ENCODE peak calls at places on chromosomes 4 and X, in six cellular contexts. O is GM12878, H is GM12891, I is H1, U is HepG2, D is K562. G is an unnamed sample.

GRCh38 chrX:140439455-140439854 is 65.4 kb downstream of the SOX3 start:
- DNase-seq in O (no peak), H (no peak), I (peak), U (peak), D (no peak), G (no peak)

GRCh38 chr4:38320349-38320707 is 343.7 kb upstream of the KLF3 start:
- DNase-seq in O (no peak), H (no peak), I (no peak), U (no peak), D (no peak), G (no peak)

GRCh38 chr4:142485452-142485851 is 360.6 kb downstream of the INPP4B start:
- DNase-seq in O (no peak), H (no peak), I (no peak), U (no peak), D (no peak), G (no peak)

GRCh38 chrX:116009871-116010710 is 160.5 kb upstream of the AGTR2 start:
- DNase-seq in O (peak), H (no peak), I (no peak), U (peak), D (no peak), G (no peak)

GRCh38 chr4:186946682-186947294 is 223.1 kb upstream of the FAT1 start:
- DNase-seq in O (no peak), H (no peak), I (peak), U (peak), D (peak), G (no peak)

GRCh38 chr4:66160606-66161005 is 490.3 kb upstream of the EPHA5 start:
- DNase-seq in O (no peak), H (no peak), I (no peak), U (no peak), D (no peak), G (no peak)

GRCh38 chrX:10676239-10676971 is 56.0 kb upstream of the MID1 start:
- DNase-seq in O (no peak), H (no peak), I (no peak), U (no peak), D (no peak), G (no peak)

GRCh38 chr4:106301393-106302084 is 14.5 kb downstream of the TBCK start:
- DNase-seq in O (no peak), H (no peak), I (no peak), U (no peak), D (no peak), G (no peak)

GRCh38 chrX:30620980-30621716 is 32.1 kb upstream of the GK start:
- DNase-seq in O (no peak), H (no peak), I (no peak), U (no peak), D (peak), G (no peak)

GRCh38 chr4:106065018-106065417 is 169.7 kb downstream of the NPNT start:
- DNase-seq in O (no peak), H (no peak), I (no peak), U (no peak), D (no peak), G (no peak)

GRCh38 chrX:30812326-30812725 is 76.7 kb downstream of the TAB3 start:
- DNase-seq in O (no peak), H (no peak), I (no peak), U (peak), D (no peak), G (no peak)

GRCh38 chr4:154707877-154708276 is 35.9 kb upstream of the LRAT start:
- DNase-seq in O (no peak), H (no peak), I (no peak), U (no peak), D (no peak), G (no peak)

GRCh38 chr4:124262211-124263179 is 450.0 kb downstream of the ANKRD50 start:
- DNase-seq in O (peak), H (peak), I (peak), U (peak), D (peak), G (no peak)

GRCh38 chrX:18886344-18887161 is 97.4 kb downstream of the PHKA2 start:
- DNase-seq in O (peak), H (peak), I (no peak), U (peak), D (peak), G (peak)
- TF ChIP-seq POLR2A in O (peak), H (peak), I (no peak), U (no peak), D (no peak), G (peak)

GRCh38 chrX:13028871-13029336 is 15.5 kb downstream of the FAM9C start:
- DNase-seq in O (no peak), H (no peak), I (no peak), U (peak), D (no peak), G (no peak)

GRCh38 chrX:13029341-13029740 is 15.1 kb downstream of the FAM9C start:
- DNase-seq in O (no peak), H (no peak), I (no peak), U (no peak), D (peak), G (no peak)

GRCh38 chrX:13036896-13037295 is 7.5 kb downstream of the FAM9C start:
- DNase-seq in O (no peak), H (no peak), I (no peak), U (no peak), D (peak), G (no peak)

GRCh38 chrX:13029831-13030771 is 14.3 kb downstream of the FAM9C start:
- DNase-seq in O (no peak), H (no peak), I (no peak), U (peak), D (no peak), G (no peak)

GRCh38 chrX:13033193-13033592 is 11.2 kb downstream of the FAM9C start:
- DNase-seq in O (no peak), H (no peak), I (no peak), U (no peak), D (no peak), G (no peak)
- TF ChIP-seq TAF1 in O (no peak), H (no peak), I (no peak), U (no peak), D (no peak), G (no peak)

GRCh38 chr4:7041851-7042696 is 1.1 kb upstream of the TADA2B start:
- DNase-seq in O (no peak), H (peak), I (no peak), U (no peak), D (peak), G (peak)
- TF ChIP-seq POLR2A in O (no peak), H (no peak), I (no peak), U (no peak), D (no peak), G (no peak)

DNA sequence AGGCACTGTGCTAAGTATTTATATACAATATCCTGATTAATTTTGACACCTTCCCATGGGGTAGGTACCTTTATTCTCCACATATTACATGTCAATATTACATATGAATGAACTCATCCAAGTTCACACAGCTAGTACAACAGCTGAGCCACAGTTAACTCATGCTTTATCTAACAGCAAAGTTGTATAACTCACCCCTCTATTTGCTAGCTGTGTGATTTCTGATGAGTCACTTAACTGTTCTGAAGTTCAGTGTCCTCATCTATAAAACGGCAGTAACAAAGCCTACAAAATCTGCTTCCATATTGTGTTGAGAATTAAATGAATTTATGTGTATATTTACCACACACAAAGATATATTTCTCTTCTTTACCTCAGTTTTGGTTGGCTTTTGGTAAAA is 48.2 kb upstream of the KDR start:
- DNase-seq in O (no peak), H (no peak), I (no peak), U (no peak), D (no peak), G (no peak)
- TF ChIP-seq TAF1 in O (no peak), H (no peak), I (no peak), U (no peak), D (no peak), G (no peak)

DNA sequence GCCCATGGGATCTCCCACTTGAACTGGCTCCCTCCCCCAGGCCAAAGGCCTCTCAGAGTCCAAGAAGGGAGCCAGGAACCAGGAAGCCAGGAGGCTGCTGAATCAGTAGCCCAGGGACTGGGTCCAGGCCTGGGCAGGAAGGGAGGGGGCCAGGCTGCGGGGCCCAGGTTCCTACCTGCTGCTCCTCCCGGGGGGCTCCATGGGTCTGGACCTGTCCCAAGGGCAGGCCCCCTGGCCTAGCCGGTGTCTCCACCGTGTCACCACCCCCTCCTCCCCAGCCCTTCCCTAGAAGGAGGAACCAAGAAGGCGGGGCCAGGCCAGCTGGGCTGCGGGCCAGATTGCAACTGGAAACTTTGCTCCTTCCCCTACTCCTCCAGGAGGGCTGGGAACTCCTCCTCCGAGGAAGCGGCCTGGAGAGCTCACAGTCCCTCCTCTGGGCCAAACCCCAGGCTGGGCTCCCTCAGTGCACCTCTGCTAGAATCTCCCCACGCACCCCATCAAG is at the start of gene IQSEC2:
- DNase-seq in O (no peak), H (no peak), I (peak), U (no peak), D (peak), G (no peak)
- TF ChIP-seq POLR2A in O (no peak), H (no peak), I (no peak), U (no peak), D (peak), G (no peak)

GRCh38 chr4:74504212-74504611 is 59.3 kb downstream of the AREG start:
- DNase-seq in O (no peak), H (no peak), I (no peak), U (no peak), D (no peak), G (no peak)
- TF ChIP-seq TAF1 in O (no peak), H (no peak), I (no peak), U (no peak), D (no peak), G (no peak)

G was measured in GM12892.